ENCODE peak calls at places on chromosomes 1 and 21, in four cellular contexts. L, G, B and H are unnamed samples.

GRCh38 chr1:43549921-43550597 is 19.4 kb downstream of the PTPRF start:
- DNase-seq in G (no peak), L (no peak), B (no peak), H (no peak)

GRCh38 chr21:46144464-46145070 is 10.8 kb downstream of the FTCD start:
- DNase-seq in B (no peak), L (no peak), G (no peak), H (no peak)

GRCh38 chr1:39901486-39902120 is at the start of gene MYCL:
- DNase-seq in L (peak), G (no peak), B (peak), H (no peak)

GRCh38 chr1:151158311-151158710 is 1.9 kb downstream of the TNFAIP8L2 start:
- DNase-seq in L (no peak), B (no peak), G (no peak), H (no peak)

GRCh38 chr1:184069675-184070074 is 18.1 kb downstream of the TSEN15 start:
- DNase-seq in B (no peak), G (peak), L (no peak), H (no peak)

GRCh38 chr1:173161510-173162221 is 45.5 kb downstream of the TNFSF4 start:
- DNase-seq in B (peak), G (peak), L (no peak), H (no peak)

GRCh38 chr1:38547346-38547745 is 312.2 kb downstream of the RRAGC start:
- DNase-seq in B (no peak), G (no peak), L (no peak), H (no peak)

GRCh38 chr1:176073524-176074157 is 133.4 kb downstream of the COP1 start:
- DNase-seq in G (peak), L (no peak), B (peak), H (no peak)

GRCh38 chr1:23291706-23292105 is 52.4 kb downstream of the HNRNPR start:
- DNase-seq in B (no peak), G (no peak), L (no peak), H (no peak)

GRCh38 chr1:203584040-203584439 is 42.6 kb upstream of the ATP2B4 start:
- DNase-seq in L (no peak), B (no peak), G (no peak), H (no peak)

GRCh38 chr1:199774433-199775089 is 252.9 kb upstream of the NR5A2 start:
- DNase-seq in B (no peak), L (no peak), G (peak), H (no peak)

GRCh38 chr1:114758251-114758832 is 558 bp upstream of the CSDE1 start:
- DNase-seq in G (no peak), L (peak), B (no peak), H (no peak)

GRCh38 chr1:62367005-62367547 is 47.8 kb upstream of the KANK4 start:
- DNase-seq in G (no peak), B (no peak), L (no peak), H (no peak)

GRCh38 chr21:16983425-16983824 is 529.4 kb upstream of the CXADR start:
- DNase-seq in G (no peak), B (no peak), L (no peak), H (no peak)

GRCh38 chr1:185674201-185674600 is 60.0 kb upstream of the HMCN1 start:
- DNase-seq in B (no peak), L (peak), G (no peak), H (no peak)

GRCh38 chr1:27594542-27595510 is 9.1 kb downstream of the AHDC1 start:
- DNase-seq in G (no peak), L (no peak), B (peak), H (no peak)

GRCh38 chr1:23594927-23595353 is 35.6 kb upstream of the ID3 start:
- DNase-seq in G (no peak), B (no peak), L (no peak), H (no peak)

GRCh38 chr1:56527548-56528302 is 51.6 kb downstream of the PLPP3 start:
- DNase-seq in G (no peak), B (no peak), L (no peak), H (no peak)

GRCh38 chr1:225597926-225598575 is 54.9 kb downstream of the ENAH start:
- DNase-seq in L (no peak), G (peak), B (no peak), H (no peak)

GRCh38 chr1:39129514-39129913 is 75.0 kb upstream of the MACF1 start:
- DNase-seq in L (no peak), B (no peak), G (peak), H (no peak)

GRCh38 chr1:10514490-10515235 is 39.9 kb downstream of the PEX14 start:
- DNase-seq in G (peak), L (no peak), B (no peak), H (no peak)

GRCh38 chr21:25133939-25134338 is 473.3 kb downstream of the MRPL39 start:
- DNase-seq in L (no peak), B (no peak), G (peak), H (no peak)

GRCh38 chr1:165235777-165236285 is 120.7 kb downstream of the LMX1A start:
- DNase-seq in G (no peak), L (no peak), B (no peak), H (no peak)

GRCh38 chr1:92858564-92859399 is 26.9 kb downstream of the RPL5 start:
- DNase-seq in B (peak), L (peak), G (peak), H (no peak)

GRCh38 chr1:66546045-66546810 is 12.3 kb downstream of the SGIP1 start:
- DNase-seq in G (no peak), B (no peak), L (no peak), H (no peak)

GRCh38 chr1:43836267-43836951 is 97.2 kb upstream of the ARTN start:
- DNase-seq in G (no peak), B (no peak), L (no peak), H (no peak)

GRCh38 chr1:41618066-41618825 is 133.8 kb upstream of the EDN2 start:
- DNase-seq in B (no peak), G (peak), L (no peak), H (no peak)